ENCODE peak calls at places on chromosomes 5 and 9, in six cellular contexts. C is fibroblast of mammary gland, J is fibroblast of pulmonary artery, O is AG04450, F is Caco-2, W is type B pancreatic cell. D is an unnamed sample.

GRCh38 chr9:79189511-79189924 is 382.2 kb upstream of the TLE4 start:
- DNase-seq in J (peak), O (peak), W (no peak), C (peak), F (no peak), D (no peak)

GRCh38 chr9:70479880-70480291 is 65.4 kb upstream of the KLF9 start:
- DNase-seq in J (peak), F (no peak), O (peak), W (no peak), C (peak), D (no peak)

GRCh38 chr9:117491491-117491890 is 76.6 kb upstream of the ASTN2 start:
- DNase-seq in O (no peak), F (peak), J (no peak), C (no peak), W (no peak), D (no peak)

GRCh38 chr9:92564479-92564878 is 28.7 kb upstream of the ECM2 start:
- DNase-seq in C (peak), W (no peak), O (peak), J (no peak), F (no peak), D (no peak)

GRCh38 chr5:61089351-61089750 is 72.9 kb downstream of the SMIM15 start:
- DNase-seq in W (no peak), F (no peak), J (peak), C (no peak), O (no peak), D (no peak)

GRCh38 chr9:92196909-92197308 is 81.7 kb upstream of the SPTLC1 start:
- DNase-seq in W (no peak), O (no peak), C (peak), F (peak), J (peak), D (no peak)

GRCh38 chr9:134966697-134967546 is 49.2 kb upstream of the FCN1 start:
- DNase-seq in O (no peak), J (no peak), W (peak), F (no peak), C (no peak), D (no peak)

GRCh38 chr9:123637940-123638634 is 282.1 kb downstream of the CRB2 start:
- DNase-seq in C (no peak), O (no peak), J (no peak), F (no peak), W (no peak), D (no peak)

GRCh38 chr9:3507395-3508077 is 18.3 kb downstream of the RFX3 start:
- DNase-seq in J (no peak), W (no peak), O (no peak), F (no peak), C (no peak), D (no peak)

GRCh38 chr5:1726469-1726865 is 73.2 kb downstream of the MRPL36 start:
- DNase-seq in J (no peak), O (no peak), C (no peak), F (no peak), W (peak), D (peak)

GRCh38 chr9:96874947-96875459 is 20.7 kb upstream of the ZNF782 start:
- DNase-seq in O (no peak), C (peak), W (no peak), J (peak), F (peak), D (no peak)

GRCh38 chr9:90813523-90813922 is 11.9 kb downstream of the SYK start:
- DNase-seq in C (no peak), W (no peak), O (no peak), F (no peak), J (no peak), D (no peak)

GRCh38 chr9:109311731-109312130 is 9.1 kb downstream of the EPB41L4B start:
- DNase-seq in C (no peak), W (no peak), O (no peak), F (no peak), J (no peak), D (no peak)

GRCh38 chr5:69238760-69239251 is 4.1 kb downstream of the CDK7 start:
- DNase-seq in W (no peak), J (peak), C (peak), O (peak), F (no peak), D (no peak)

GRCh38 chr9:99137225-99137624 is 32.3 kb downstream of the TGFBR1 start:
- DNase-seq in O (no peak), C (no peak), J (no peak), F (no peak), W (no peak), D (no peak)

GRCh38 chr9:130634801-130635200 is 29.6 kb upstream of the PRDM12 start:
- DNase-seq in O (no peak), J (no peak), F (no peak), C (no peak), W (no peak), D (no peak)

DNA sequence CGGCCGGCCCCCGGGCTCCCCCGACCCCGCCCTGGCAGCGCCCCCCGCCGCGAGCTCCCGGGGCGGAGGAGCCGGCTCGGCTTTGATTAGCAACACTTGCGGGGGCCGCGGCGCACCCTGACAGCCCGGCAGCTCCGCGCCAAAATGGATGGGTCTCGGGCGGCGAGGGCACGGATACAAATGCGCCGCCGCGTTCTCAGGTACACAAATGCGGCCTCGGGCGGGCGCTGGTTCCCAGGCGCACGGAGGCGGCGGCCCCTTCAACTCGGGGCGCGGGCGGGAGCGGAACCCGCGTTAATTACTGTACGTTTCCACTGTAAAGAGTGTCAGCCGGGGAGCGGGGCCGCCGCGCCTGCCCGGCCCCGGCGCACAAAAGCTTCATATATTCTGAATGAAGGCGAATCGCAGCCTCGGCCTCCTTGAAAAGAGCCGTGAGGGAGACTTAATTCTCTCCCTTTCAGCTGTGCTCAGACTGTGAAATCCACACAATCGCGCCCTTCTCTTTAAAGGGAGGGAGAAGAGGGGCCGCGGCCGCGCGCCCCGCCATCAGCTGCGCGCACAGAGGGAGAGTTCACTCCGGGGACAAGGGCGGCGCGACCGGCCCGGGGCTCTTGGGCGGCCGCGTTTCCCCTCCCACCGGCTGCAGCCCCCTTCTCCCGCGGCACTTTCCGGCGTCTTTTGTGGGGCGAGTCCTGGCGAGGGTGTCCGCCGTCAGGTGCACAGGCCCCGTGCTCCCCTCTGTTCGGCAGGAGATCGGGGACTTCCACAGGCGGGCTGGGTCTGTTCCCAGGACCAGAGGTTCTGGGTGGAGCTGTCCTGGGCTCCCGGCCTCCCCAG is 27.0 kb downstream of the MSX2 start:
- DNase-seq in C (no peak), O (no peak), F (peak), J (no peak), W (peak), D (no peak)
- TF ChIP-seq CTCF in C (no peak), O (no peak), F (no peak), J (no peak), W (no peak), D (no peak)

DNA sequence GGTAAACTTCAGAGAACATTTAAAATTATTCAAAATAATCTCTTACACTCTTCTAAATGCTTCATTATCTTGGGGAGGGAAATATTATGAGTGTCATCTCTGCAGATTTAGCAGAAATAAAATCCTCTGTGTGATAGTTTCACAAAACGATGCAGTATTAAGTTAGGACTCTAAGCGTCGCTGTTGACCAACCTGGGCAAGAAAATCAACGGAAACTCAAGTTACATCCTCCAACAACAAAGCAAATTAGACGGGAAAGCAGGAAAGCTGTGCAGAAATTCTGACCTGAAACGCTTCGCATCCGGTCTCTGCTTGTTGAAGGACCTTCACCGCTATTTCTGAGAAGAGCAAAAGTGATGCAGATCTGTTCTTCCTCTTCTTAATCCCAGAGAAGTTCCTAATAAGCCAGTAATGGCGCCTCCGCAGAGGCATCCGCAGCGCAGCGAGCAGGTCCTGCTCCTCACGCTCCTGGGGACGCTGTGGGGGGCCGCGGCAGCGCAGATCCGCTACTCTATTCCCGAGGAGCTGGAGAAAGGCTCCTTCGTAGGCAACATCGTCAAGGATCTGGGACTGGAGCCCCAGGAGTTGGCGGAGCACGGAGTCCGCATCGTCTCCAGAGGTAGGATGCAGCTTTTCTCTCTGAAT is at the start of gene PCDHGA6:
- DNase-seq in F (peak), J (peak), C (peak), W (no peak), O (no peak), D (no peak)
- TF ChIP-seq CTCF in F (peak), J (peak), C (peak), W (no peak), O (peak), D (no peak)

GRCh38 chr9:112970939-112971338 is 41.1 kb downstream of the ZNF883 start:
- DNase-seq in O (no peak), J (peak), F (no peak), W (no peak), C (peak), D (no peak)

GRCh38 chr9:112969730-112970129 is 42.3 kb downstream of the ZNF883 start:
- DNase-seq in C (no peak), J (no peak), F (no peak), O (no peak), W (no peak), D (no peak)

GRCh38 chr9:112971415-112971814 is 40.6 kb downstream of the ZNF883 start:
- DNase-seq in J (peak), F (peak), C (peak), W (no peak), O (no peak), D (no peak)
- TF ChIP-seq CTCF in J (peak), F (peak), C (peak), W (peak), O (peak), D (no peak)

DNA sequence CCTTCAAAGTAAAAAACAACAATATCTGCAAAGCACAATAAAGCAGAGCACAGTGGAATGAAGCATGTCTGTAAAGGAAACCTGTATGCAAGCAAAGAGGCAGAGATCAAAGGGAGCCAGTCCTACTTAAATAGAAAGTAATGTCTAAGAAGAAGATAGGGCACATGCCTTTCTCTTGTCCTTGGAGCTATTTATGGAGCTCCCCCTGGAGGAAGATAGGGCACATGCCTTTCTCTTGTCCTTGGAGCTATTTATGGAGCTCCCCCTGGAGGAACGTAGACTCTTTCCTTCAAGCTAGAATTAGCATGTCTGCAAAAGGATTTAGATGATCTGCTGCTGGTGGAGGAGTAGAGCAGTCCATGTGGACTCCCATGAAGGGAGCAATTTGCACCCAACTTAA is 168.1 kb upstream of the RASEF start:
- DNase-seq in O (no peak), W (no peak), F (peak), J (no peak), C (peak), D (no peak)
- TF ChIP-seq CTCF in O (peak), W (peak), F (no peak), J (no peak), C (peak), D (no peak)

D was measured in natural killer cell.